ENCODE peak calls at places on chromosome 19, in eight cellular contexts. N, S, R, L, B, F, H and W are unnamed samples.

GRCh38 chr19:55474269-55475265 is 1.9 kb upstream of the ZNF628 start:
- DNase-seq in L (no peak), N (no peak), H (no peak), S (no peak), F (no peak), B (no peak), R (no peak), W (no peak)

GRCh38 chr19:19697589-19697988 is 28.9 kb downstream of the ZNF101 start:
- DNase-seq in F (no peak), R (no peak), B (no peak), L (no peak), S (no peak), H (no peak), N (no peak), W (no peak)

GRCh38 chr19:13195678-13196077 is 45.5 kb downstream of the IER2 start:
- DNase-seq in B (no peak), F (no peak), L (peak; percentile 84), H (peak; percentile 80), S (peak; percentile 61), R (no peak), N (no peak), W (no peak)

GRCh38 chr19:43901395-43902390 is 33.4 kb downstream of the ZNF45 start:
- DNase-seq in R (no peak), H (peak; percentile 80), F (peak; percentile 91), S (peak; percentile 90), B (peak; percentile 38), L (peak; percentile 74), N (peak; percentile 88), W (peak; percentile 89)

GRCh38 chr19:34328982-34329381 is 36.0 kb upstream of the GPI start:
- DNase-seq in S (no peak), B (no peak), R (no peak), N (no peak), H (no peak), L (no peak), F (no peak), W (no peak)

GRCh38 chr19:49056101-49056901 is 1.2 kb downstream of the CGB7 start:
- DNase-seq in B (peak; percentile 25), L (peak; percentile 76), N (peak; percentile 62), F (peak; percentile 37), S (peak; percentile 69), H (peak; percentile 23), R (peak; percentile 20), W (peak; percentile 21)

GRCh38 chr19:13234518-13234917 is 84.3 kb downstream of the IER2 start:
- DNase-seq in S (peak; percentile 44), B (no peak), N (no peak), R (peak; percentile 57), F (no peak), H (peak; percentile 42), L (peak; percentile 73), W (peak; percentile 27)

GRCh38 chr19:18644144-18645034 is 7.6 kb downstream of the KLHL26 start:
- DNase-seq in R (no peak), S (no peak), F (no peak), B (no peak), L (no peak), N (no peak), H (no peak), W (peak; percentile 45)

GRCh38 chr19:14769201-14769600 is 9.2 kb downstream of the ADGRE2 start:
- DNase-seq in L (no peak), H (no peak), S (no peak), R (no peak), F (no peak), N (no peak), B (no peak), W (no peak)

GRCh38 chr19:48962029-48962848 is 2.9 kb upstream of the FTL start:
- DNase-seq in R (no peak), L (peak; percentile 92), F (peak; percentile 39), H (peak; percentile 81), S (no peak), N (no peak), B (no peak), W (peak; percentile 31)

GRCh38 chr19:736125-736524 is 14.8 kb upstream of the MISP start:
- DNase-seq in N (no peak), S (no peak), H (no peak), R (no peak), B (no peak), L (no peak), F (no peak), W (no peak)

GRCh38 chr19:49666120-49666444 is 349 bp downstream of the BCL2L12 start:
- DNase-seq in N (no peak), H (no peak), R (no peak), S (no peak), B (no peak), F (no peak), L (no peak), W (peak; percentile 30)

GRCh38 chr19:4711211-4711610 is 12.4 kb downstream of the DPP9 start:
- DNase-seq in F (no peak), B (no peak), S (no peak), R (no peak), H (no peak), L (no peak), N (no peak), W (no peak)

GRCh38 chr19:3441089-3441985 is 39.0 kb downstream of the SMIM24 start:
- DNase-seq in R (no peak), B (no peak), F (no peak), H (no peak), L (no peak), S (no peak), N (peak; percentile 41), W (no peak)

GRCh38 chr19:23665651-23666410 is 21.2 kb downstream of the ZNF675 start:
- DNase-seq in H (no peak), N (no peak), F (no peak), S (no peak), B (no peak), R (no peak), L (no peak), W (no peak)

GRCh38 chr19:48966541-48967345 is 1.6 kb downstream of the FTL start:
- DNase-seq in L (no peak), H (no peak), N (no peak), B (no peak), F (peak; percentile 23), R (no peak), S (no peak), W (no peak)

GRCh38 chr19:3785938-3786824 is at the start of gene MATK:
- DNase-seq in S (no peak), N (no peak), R (peak; percentile 51), L (no peak), H (no peak), B (no peak), F (no peak), W (no peak)

GRCh38 chr19:19448238-19448544 is 42.7 kb downstream of the GATAD2A start:
- DNase-seq in L (no peak), S (no peak), B (no peak), R (no peak), N (no peak), F (no peak), H (no peak), W (no peak)

GRCh38 chr19:39412867-39413268 is 399 bp downstream of the PLEKHG2 start:
- DNase-seq in F (no peak), H (no peak), L (no peak), N (no peak), R (no peak), S (no peak), B (no peak), W (no peak)

GRCh38 chr19:46299004-46299509 is 2.2 kb downstream of the HIF3A start:
- DNase-seq in L (peak; percentile 99), N (peak; percentile 95), B (peak; percentile 97), S (peak; percentile 94), F (peak; percentile 94), H (peak; percentile 54), R (peak; percentile 32), W (peak; percentile 88)

GRCh38 chr19:46299695-46300094 is 2.9 kb downstream of the HIF3A start:
- DNase-seq in B (no peak), F (peak; percentile 15), S (no peak), L (peak; percentile 57), R (no peak), N (no peak), H (no peak), W (no peak)

GRCh38 chr19:46296722-46297431 is at the start of gene HIF3A:
- DNase-seq in N (peak; percentile 64), R (no peak), F (peak; percentile 80), S (peak; percentile 97), L (peak; percentile 82), B (no peak), H (no peak), W (peak; percentile 39)

GRCh38 chr19:46298477-46299003 is 1.7 kb downstream of the HIF3A start:
- DNase-seq in L (peak; percentile 57), H (no peak), N (peak; percentile 18), F (no peak), S (no peak), B (no peak), R (no peak), W (no peak)

GRCh38 chr19:46297700-46298476 is 1.0 kb downstream of the HIF3A start:
- DNase-seq in R (no peak), S (no peak), N (peak; percentile 43), H (no peak), B (peak; percentile 54), F (peak; percentile 82), L (peak; percentile 67), W (peak; percentile 54)
- TF ChIP-seq CTCF in R (no peak), S (peak; percentile 28), N (peak; percentile 49), H (peak; percentile 34), B (peak; percentile 46), F (peak; percentile 47), L (peak; percentile 13), W (no peak)

DNA sequence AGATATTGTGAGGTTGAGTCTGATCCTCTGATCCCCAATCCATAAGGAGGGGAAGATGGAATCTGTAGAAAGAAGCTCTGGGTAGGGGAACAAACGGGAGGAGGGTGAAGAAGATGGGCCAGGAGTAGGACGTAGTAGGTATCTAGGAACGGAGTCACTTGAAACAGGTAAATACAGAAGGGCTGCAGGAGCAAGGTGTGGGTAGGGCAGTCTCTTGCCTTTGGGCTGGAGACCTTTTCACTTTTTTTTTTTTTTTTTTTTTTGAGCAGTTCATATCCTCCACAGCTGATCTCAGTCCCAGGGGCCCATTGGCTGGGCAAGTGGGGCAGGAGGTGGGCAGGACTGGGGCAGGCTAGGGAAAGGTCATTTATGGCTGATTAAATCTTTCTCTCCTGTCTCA is 1.5 kb downstream of the BCKDHA start:
- DNase-seq in H (no peak), R (no peak), L (no peak), N (no peak), B (no peak), F (no peak), S (no peak), W (no peak)
- H3K4me3 ChIP-seq in H (peak overlapping the region; percentile 2), R (peak overlapping the region; percentile 82), L (no peak overlapping the region), N (no peak overlapping the region), B (no peak overlapping the region), F (no peak overlapping the region), S (peak overlapping the region; percentile 98), W (no peak overlapping the region)

DNA sequence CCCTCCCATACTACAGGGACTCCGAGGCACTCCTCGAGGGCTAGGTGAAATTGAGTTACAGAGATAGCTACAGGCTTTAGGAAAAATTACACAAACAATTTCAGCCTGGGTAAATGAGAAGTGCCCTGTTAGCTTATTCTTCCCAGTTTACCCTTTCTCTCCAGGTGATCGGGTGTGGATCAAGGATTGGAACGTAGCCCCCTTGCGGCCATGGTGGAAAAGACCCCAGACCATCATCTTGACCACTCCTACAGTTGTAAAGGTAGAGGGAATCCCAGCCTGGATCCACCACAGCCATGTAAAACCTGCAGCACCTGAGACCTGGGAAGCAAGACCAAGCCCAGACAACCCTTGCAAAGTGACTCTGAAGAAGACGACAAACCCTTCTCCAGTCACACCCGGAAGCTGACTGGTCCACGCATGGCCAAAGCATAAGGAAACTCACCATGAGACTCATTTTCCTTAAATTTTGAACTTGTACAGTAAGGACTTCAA is 600.6 kb downstream of the UQCRFS1 start:
- DNase-seq in N (no peak), F (no peak), B (no peak), S (no peak), R (no peak), L (no peak), H (no peak), W (no peak)
- TF ChIP-seq CTCF in N (no peak), F (no peak), B (no peak), S (no peak), R (no peak), L (no peak), H (no peak), W (no peak)

GRCh38 chr19:45499196-45500180 is 1.2 kb downstream of the PPM1N start:
- DNase-seq in H (no peak), R (peak; percentile 50), B (no peak), N (peak; percentile 38), S (peak; percentile 49), L (peak; percentile 77), F (peak; percentile 54), W (no peak)
- H3K4me3 ChIP-seq in H (no peak overlapping the region), R (no peak overlapping the region), B (peak overlapping the region; percentile 30), N (no peak overlapping the region), S (peak overlapping the region; percentile 12), L (no peak overlapping the region), F (no peak overlapping the region), W (no peak overlapping the region)